ENCODE peak calls at places on chromosome 18, in six cellular contexts. One of them, this sample, is unnamed.

GRCh38 chr18:9475643-9476580 is 599 bp downstream of the RALBP1 start:
- DNase-seq in AG10803: peak
- DNase-seq in HTR-8/SVneo: peak
- DNase-seq in Calu3: no peak
- DNase-seq in RWPE1: peak
- DNase-seq in NT2/D1: no peak
- DNase-seq in this sample: no peak

GRCh38 chr18:22267225-22267624 is 97.8 kb downstream of the GATA6 start:
- DNase-seq in AG10803: no peak
- DNase-seq in HTR-8/SVneo: no peak
- DNase-seq in Calu3: no peak
- DNase-seq in RWPE1: no peak
- DNase-seq in NT2/D1: no peak
- DNase-seq in this sample: no peak

GRCh38 chr18:46196627-46197243 is 92.5 kb downstream of the HAUS1 start:
- DNase-seq in AG10803: no peak
- DNase-seq in HTR-8/SVneo: no peak
- DNase-seq in Calu3: no peak
- DNase-seq in RWPE1: no peak
- DNase-seq in NT2/D1: no peak
- DNase-seq in this sample: no peak

GRCh38 chr18:37564796-37565137 is 831 bp downstream of the CELF4 start:
- DNase-seq in AG10803: peak
- DNase-seq in HTR-8/SVneo: peak
- DNase-seq in Calu3: peak
- DNase-seq in RWPE1: no peak
- DNase-seq in NT2/D1: peak
- DNase-seq in this sample: no peak

GRCh38 chr18:37222383-37223378 is 342.9 kb downstream of the CELF4 start:
- DNase-seq in AG10803: peak
- DNase-seq in HTR-8/SVneo: no peak
- DNase-seq in Calu3: no peak
- DNase-seq in RWPE1: no peak
- DNase-seq in NT2/D1: no peak
- DNase-seq in this sample: no peak

GRCh38 chr18:45107425-45107824 is 426.7 kb downstream of the SETBP1 start:
- DNase-seq in AG10803: peak
- DNase-seq in HTR-8/SVneo: no peak
- DNase-seq in Calu3: no peak
- DNase-seq in RWPE1: peak
- DNase-seq in NT2/D1: no peak
- DNase-seq in this sample: no peak

GRCh38 chr18:57792741-57793629 is 10.1 kb downstream of the ATP8B1 start:
- DNase-seq in AG10803: no peak
- DNase-seq in HTR-8/SVneo: no peak
- DNase-seq in Calu3: no peak
- DNase-seq in RWPE1: no peak
- DNase-seq in NT2/D1: no peak
- DNase-seq in this sample: no peak

GRCh38 chr18:35479911-35480586 is 17.7 kb downstream of the INO80C start:
- DNase-seq in AG10803: no peak
- DNase-seq in HTR-8/SVneo: no peak
- DNase-seq in Calu3: peak
- DNase-seq in RWPE1: no peak
- DNase-seq in NT2/D1: no peak
- DNase-seq in this sample: no peak

GRCh38 chr18:79396431-79397287 is 929 bp downstream of the NFATC1 start:
- DNase-seq in AG10803: peak
- DNase-seq in HTR-8/SVneo: no peak
- DNase-seq in Calu3: peak
- DNase-seq in RWPE1: peak
- DNase-seq in NT2/D1: no peak
- DNase-seq in this sample: no peak

GRCh38 chr18:58669731-58670379 is 1.4 kb upstream of the MALT1 start:
- DNase-seq in AG10803: peak
- DNase-seq in HTR-8/SVneo: peak
- DNase-seq in Calu3: peak
- DNase-seq in RWPE1: peak
- DNase-seq in NT2/D1: no peak
- DNase-seq in this sample: no peak

GRCh38 chr18:527136-527535 is 26.6 kb upstream of the COLEC12 start:
- DNase-seq in AG10803: no peak
- DNase-seq in HTR-8/SVneo: no peak
- DNase-seq in Calu3: no peak
- DNase-seq in RWPE1: no peak
- DNase-seq in NT2/D1: no peak
- DNase-seq in this sample: no peak

GRCh38 chr18:54961016-54961423 is 1.8 kb upstream of the CCDC68 start:
- DNase-seq in AG10803: no peak
- DNase-seq in HTR-8/SVneo: no peak
- DNase-seq in Calu3: no peak
- DNase-seq in RWPE1: no peak
- DNase-seq in NT2/D1: no peak
- DNase-seq in this sample: no peak

GRCh38 chr18:34023471-34023870 is 201.2 kb downstream of the NOL4 start:
- DNase-seq in AG10803: no peak
- DNase-seq in HTR-8/SVneo: no peak
- DNase-seq in Calu3: no peak
- DNase-seq in RWPE1: no peak
- DNase-seq in NT2/D1: no peak
- DNase-seq in this sample: peak

GRCh38 chr18:7164610-7165009 is 47.0 kb upstream of the LAMA1 start:
- DNase-seq in AG10803: peak
- DNase-seq in HTR-8/SVneo: peak
- DNase-seq in Calu3: peak
- DNase-seq in RWPE1: no peak
- DNase-seq in NT2/D1: no peak
- DNase-seq in this sample: no peak

GRCh38 chr18:60838677-60839076 is 466.1 kb upstream of the MC4R start:
- DNase-seq in AG10803: no peak
- DNase-seq in HTR-8/SVneo: no peak
- DNase-seq in Calu3: no peak
- DNase-seq in RWPE1: no peak
- DNase-seq in NT2/D1: no peak
- DNase-seq in this sample: no peak

GRCh38 chr18:74803117-74803516 is 205.4 kb downstream of the ZNF407 start:
- DNase-seq in AG10803: no peak
- DNase-seq in HTR-8/SVneo: no peak
- DNase-seq in Calu3: no peak
- DNase-seq in RWPE1: no peak
- DNase-seq in NT2/D1: no peak
- DNase-seq in this sample: no peak

GRCh38 chr18:33826151-33826550 is 248.1 kb downstream of the ASXL3 start:
- DNase-seq in AG10803: no peak
- DNase-seq in HTR-8/SVneo: no peak
- DNase-seq in Calu3: no peak
- DNase-seq in RWPE1: no peak
- DNase-seq in NT2/D1: no peak
- DNase-seq in this sample: no peak

GRCh38 chr18:3983351-3983969 is 471.6 kb downstream of the DLGAP1 start:
- DNase-seq in AG10803: peak
- DNase-seq in HTR-8/SVneo: no peak
- DNase-seq in Calu3: no peak
- DNase-seq in RWPE1: peak
- DNase-seq in NT2/D1: no peak
- DNase-seq in this sample: no peak

GRCh38 chr18:47254341-47254939 is 3.0 kb upstream of the SKOR2 start:
- DNase-seq in AG10803: peak
- DNase-seq in HTR-8/SVneo: peak
- DNase-seq in Calu3: peak
- DNase-seq in RWPE1: no peak
- DNase-seq in NT2/D1: peak
- DNase-seq in this sample: no peak

GRCh38 chr18:10244341-10244740 is 210.1 kb upstream of the APCDD1 start:
- DNase-seq in AG10803: no peak
- DNase-seq in HTR-8/SVneo: no peak
- DNase-seq in Calu3: no peak
- DNase-seq in RWPE1: no peak
- DNase-seq in NT2/D1: no peak
- DNase-seq in this sample: no peak

GRCh38 chr18:35826477-35826876 is 146.0 kb upstream of the RMP24 start:
- DNase-seq in AG10803: no peak
- DNase-seq in HTR-8/SVneo: no peak
- DNase-seq in Calu3: no peak
- DNase-seq in RWPE1: no peak
- DNase-seq in NT2/D1: no peak
- DNase-seq in this sample: no peak

GRCh38 chr18:8715599-8715998 is 10.2 kb downstream of the MTCL1 start:
- DNase-seq in AG10803: no peak
- DNase-seq in HTR-8/SVneo: no peak
- DNase-seq in Calu3: no peak
- DNase-seq in RWPE1: no peak
- DNase-seq in NT2/D1: no peak
- DNase-seq in this sample: no peak

GRCh38 chr18:46569211-46569610 is 87.8 kb downstream of the LOXHD1 start:
- DNase-seq in AG10803: no peak
- DNase-seq in HTR-8/SVneo: no peak
- DNase-seq in Calu3: no peak
- DNase-seq in RWPE1: no peak
- DNase-seq in NT2/D1: no peak
- DNase-seq in this sample: no peak

GRCh38 chr18:6629635-6630140 is 99.8 kb upstream of the ARHGAP28 start:
- DNase-seq in AG10803: peak
- DNase-seq in HTR-8/SVneo: peak
- DNase-seq in Calu3: no peak
- DNase-seq in RWPE1: peak
- DNase-seq in NT2/D1: no peak
- DNase-seq in this sample: peak

GRCh38 chr18:32284284-32284683 is 94.4 kb downstream of the MEP1B start:
- DNase-seq in AG10803: no peak
- DNase-seq in HTR-8/SVneo: no peak
- DNase-seq in Calu3: no peak
- DNase-seq in RWPE1: no peak
- DNase-seq in NT2/D1: no peak
- DNase-seq in this sample: no peak

GRCh38 chr18:63159590-63159989 is 160.0 kb downstream of the BCL2 start:
- DNase-seq in AG10803: no peak
- DNase-seq in HTR-8/SVneo: no peak
- DNase-seq in Calu3: no peak
- DNase-seq in RWPE1: no peak
- DNase-seq in NT2/D1: no peak
- DNase-seq in this sample: no peak

GRCh38 chr18:40980171-40980570 is 974.9 kb upstream of the PIK3C3 start:
- DNase-seq in AG10803: no peak
- DNase-seq in HTR-8/SVneo: no peak
- DNase-seq in Calu3: no peak
- DNase-seq in RWPE1: no peak
- DNase-seq in NT2/D1: no peak
- DNase-seq in this sample: no peak

GRCh38 chr18:59079264-59079972 is 60.3 kb upstream of the SEC11C start:
- DNase-seq in AG10803: no peak
- DNase-seq in HTR-8/SVneo: peak
- DNase-seq in Calu3: no peak
- DNase-seq in RWPE1: no peak
- DNase-seq in NT2/D1: no peak
- DNase-seq in this sample: no peak

GRCh38 chr18:37179384-37179783 is 350.5 kb downstream of the KIAA1328 start:
- DNase-seq in AG10803: no peak
- DNase-seq in HTR-8/SVneo: no peak
- DNase-seq in Calu3: no peak
- DNase-seq in RWPE1: no peak
- DNase-seq in NT2/D1: no peak
- DNase-seq in this sample: no peak

GRCh38 chr18:48356909-48357631 is 52.1 kb downstream of the ZBTB7C start:
- DNase-seq in AG10803: no peak
- DNase-seq in HTR-8/SVneo: no peak
- DNase-seq in Calu3: no peak
- DNase-seq in RWPE1: no peak
- DNase-seq in NT2/D1: no peak
- DNase-seq in this sample: no peak

GRCh38 chr18:65608471-65608870 is 142.3 kb upstream of the CDH7 start:
- DNase-seq in AG10803: no peak
- DNase-seq in HTR-8/SVneo: no peak
- DNase-seq in Calu3: no peak
- DNase-seq in RWPE1: no peak
- DNase-seq in NT2/D1: no peak
- DNase-seq in this sample: no peak

GRCh38 chr18:23032030-23032582 is 99.0 kb downstream of the RBBP8 start:
- DNase-seq in AG10803: peak
- DNase-seq in HTR-8/SVneo: peak
- DNase-seq in Calu3: no peak
- DNase-seq in RWPE1: peak
- DNase-seq in NT2/D1: no peak
- DNase-seq in this sample: peak

GRCh38 chr18:22489694-22490093 is 72.0 kb upstream of the CTAGE1 start:
- DNase-seq in AG10803: peak
- DNase-seq in HTR-8/SVneo: no peak
- DNase-seq in Calu3: no peak
- DNase-seq in RWPE1: peak
- DNase-seq in NT2/D1: no peak
- DNase-seq in this sample: no peak

GRCh38 chr18:48832961-48833700 is 117.6 kb downstream of the SMAD7 start:
- DNase-seq in AG10803: peak
- DNase-seq in HTR-8/SVneo: peak
- DNase-seq in Calu3: peak
- DNase-seq in RWPE1: peak
- DNase-seq in NT2/D1: no peak
- DNase-seq in this sample: no peak

GRCh38 chr18:76354348-76354747 is 140.7 kb downstream of the ZNF516 start:
- DNase-seq in AG10803: peak
- DNase-seq in HTR-8/SVneo: no peak
- DNase-seq in Calu3: no peak
- DNase-seq in RWPE1: peak
- DNase-seq in NT2/D1: no peak
- DNase-seq in this sample: no peak